ENCODE peak calls at places on chromosome 9, in five cellular contexts. A is NCI-H1105 treated with DMSO at 0.1 percent for 48 hours, J is foreskin fibroblast, Z is T-helper 2 cell, U is H9. K is an unnamed sample.

GRCh38 chr9:95857896-95858295 is 17.6 kb upstream of the ERCC6L2 start:
- DNase-seq in A (no peak), Z (no peak), J (no peak), U (no peak), K (no peak)

GRCh38 chr9:114989600-114990410 is 59.4 kb upstream of the TNFSF8 start:
- DNase-seq in J (no peak), U (no peak), A (no peak), Z (no peak), K (no peak)

GRCh38 chr9:123396007-123396511 is 40.1 kb downstream of the CRB2 start:
- DNase-seq in U (no peak), A (no peak), J (no peak), Z (no peak), K (no peak)

GRCh38 chr9:34507556-34507955 is 15.2 kb downstream of the ENHO start:
- DNase-seq in Z (no peak), U (no peak), J (no peak), A (no peak), K (no peak)

GRCh38 chr9:95383198-95383673 is 65.7 kb upstream of the FANCC start:
- DNase-seq in J (peak), U (no peak), Z (no peak), A (no peak), K (no peak)

GRCh38 chr9:125646222-125647100 is 60.5 kb downstream of the MAPKAP1 start:
- DNase-seq in Z (no peak), U (no peak), A (no peak), J (no peak), K (no peak)

GRCh38 chr9:129131300-129132145 is 20.3 kb downstream of the PTPA start:
- DNase-seq in A (peak), J (peak), Z (peak), U (peak), K (peak)

GRCh38 chr9:126623667-126624452 is 10.1 kb downstream of the LMX1B start:
- DNase-seq in U (peak), A (no peak), Z (no peak), J (no peak), K (no peak)

GRCh38 chr9:71984388-71985069 is 73.1 kb downstream of the C9orf85 start:
- DNase-seq in A (no peak), U (peak), J (peak), Z (no peak), K (peak)

GRCh38 chr9:117188394-117188793 is 226.5 kb downstream of the ASTN2 start:
- DNase-seq in U (no peak), Z (no peak), J (no peak), A (no peak), K (no peak)

GRCh38 chr9:132250324-132251262 is 88.7 kb downstream of the NTNG2 start:
- DNase-seq in J (no peak), U (peak), A (no peak), Z (no peak), K (no peak)

GRCh38 chr9:127887792-127888191 is 10.3 kb upstream of the AK1 start:
- DNase-seq in A (no peak), Z (no peak), J (no peak), U (no peak), K (no peak)

GRCh38 chr9:127154390-127155191 is 32.2 kb upstream of the ANGPTL2 start:
- DNase-seq in U (peak), J (peak), Z (no peak), A (no peak), K (no peak)

GRCh38 chr9:130242270-130243014 is 23.1 kb upstream of the HMCN2 start:
- DNase-seq in A (no peak), U (no peak), Z (no peak), J (no peak), K (no peak)

GRCh38 chr9:132409828-132410528 is at the start of gene CFAP77:
- DNase-seq in J (peak), U (peak), A (peak), Z (no peak), K (peak)

GRCh38 chr9:86792136-86792535 is 155.2 kb downstream of the GAS1 start:
- DNase-seq in J (no peak), U (no peak), A (no peak), Z (no peak), K (no peak)

GRCh38 chr9:5714501-5715401 is 85.8 kb downstream of the RIC1 start:
- DNase-seq in Z (no peak), U (no peak), J (no peak), A (peak), K (peak)

GRCh38 chr9:126513159-126514036 is 100.3 kb upstream of the LMX1B start:
- DNase-seq in Z (no peak), J (no peak), A (no peak), U (peak), K (no peak)

GRCh38 chr9:117325110-117325788 is 89.6 kb downstream of the ASTN2 start:
- DNase-seq in J (no peak), Z (no peak), U (no peak), A (no peak), K (no peak)

GRCh38 chr9:93169444-93169843 is 14.5 kb upstream of the WNK2 start:
- DNase-seq in U (no peak), Z (no peak), A (no peak), J (no peak), K (no peak)

GRCh38 chr9:132141364-132141947 is 20.4 kb upstream of the NTNG2 start:
- DNase-seq in Z (no peak), J (no peak), A (peak), U (no peak), K (peak)

GRCh38 chr9:69919461-69920061 is 98.9 kb downstream of the CFAP95 start:
- DNase-seq in Z (no peak), U (no peak), A (peak), J (no peak), K (peak)

GRCh38 chr9:127130661-127131538 is 8.5 kb upstream of the ANGPTL2 start:
- DNase-seq in Z (no peak), U (no peak), A (no peak), J (peak), K (no peak)

GRCh38 chr9:98484218-98484617 is 224.5 kb downstream of the GABBR2 start:
- DNase-seq in Z (no peak), J (peak), A (no peak), U (no peak), K (no peak)

GRCh38 chr9:104914458-104914857 is 13.5 kb downstream of the ABCA1 start:
- DNase-seq in Z (no peak), A (no peak), U (no peak), J (no peak), K (no peak)

GRCh38 chr9:15936316-15936869 is 383.6 kb downstream of the CCDC171 start:
- DNase-seq in Z (no peak), A (peak), J (peak), U (no peak), K (no peak)

GRCh38 chr9:69019808-69020207 is 5.9 kb upstream of the PRKACG start:
- DNase-seq in A (no peak), Z (no peak), J (no peak), U (no peak), K (no peak)

K was measured in iPS-NIHi11.